ENCODE peak calls at places on chromosomes 11 and 22, in four cellular contexts. K is germinal center; J is activated naive CD4-positive, alpha-beta T cell treated with anti-CD3 and anti-CD28 coated beads for 36 hours; M is osteocyte. L is an unnamed sample.

GRCh38 chr22:44133161-44133560 is 47.6 kb upstream of the PARVG start:
- DNase-seq in J (no peak), M (no peak), K (no peak), L (no peak)

GRCh38 chr22:46137218-46137766 is 13.0 kb upstream of the PPARA start:
- DNase-seq in J (no peak), K (no peak), M (no peak), L (no peak)

GRCh38 chr11:35009941-35010337 is 93.5 kb downstream of the PDHX start:
- DNase-seq in K (no peak), M (no peak), J (no peak), L (no peak)

GRCh38 chr11:933936-934335 is 8.3 kb downstream of the AP2A2 start:
- DNase-seq in M (no peak), K (no peak), J (no peak), L (no peak)

GRCh38 chr11:132312616-132313210 is 942.3 kb downstream of the NTM start:
- DNase-seq in M (no peak), J (no peak), K (peak), L (no peak)

GRCh38 chr22:44405661-44406060 is 92.4 kb downstream of the RTL6 start:
- DNase-seq in M (no peak), J (no peak), K (no peak), L (peak)

GRCh38 chr11:119974467-119974866 is 163.4 kb downstream of the TRIM29 start:
- DNase-seq in J (no peak), K (no peak), M (no peak), L (no peak)

GRCh38 chr11:69213964-69214363 is 58.2 kb downstream of the SMIM38 start:
- DNase-seq in K (no peak), M (peak), J (no peak), L (no peak)

GRCh38 chr11:110710520-110711381 is 1.5 kb downstream of the ARHGAP20 start:
- DNase-seq in M (no peak), K (peak), J (peak), L (peak)

GRCh38 chr11:101158119-101158518 is 28.5 kb upstream of the PGR start:
- DNase-seq in K (no peak), J (no peak), M (no peak), L (no peak)

L was measured in left lung.